ENCODE peak calls at places on chromosomes 16 and 17, in seven cellular contexts. Z, C, W, J, P, E and T are unnamed samples.

GRCh38 chr16:68283346-68283745 is 19.0 kb downstream of the SLC7A6 start:
- DNase-seq in Z (no peak), C (no peak), W (no peak), J (no peak), P (no peak), E (no peak), T (no peak)

GRCh38 chr16:56732832-56733231 is 2.9 kb downstream of the NUP93 start:
- DNase-seq in Z (no peak), C (no peak), W (no peak), J (no peak), P (peak; percentile 57), E (no peak), T (no peak)

GRCh38 chr17:82080789-82081464 is 15.3 kb upstream of the DUS1L start:
- DNase-seq in Z (no peak), C (no peak), W (no peak), J (no peak), P (no peak), E (no peak), T (no peak)

GRCh38 chr17:60231234-60231633 is 81.5 kb downstream of the CA4 start:
- DNase-seq in Z (no peak), C (peak; percentile 60), W (no peak), J (no peak), P (peak; percentile 10), E (peak; percentile 67), T (no peak)

GRCh38 chr17:8965394-8966168 is at the start of gene PIK3R5:
- DNase-seq in Z (peak; percentile 44), C (no peak), W (peak; percentile 75), J (peak; percentile 73), P (peak; percentile 94), E (no peak), T (peak; percentile 90)

GRCh38 chr17:36940313-36941264 is 3.3 kb downstream of the LHX1 start:
- DNase-seq in Z (no peak), C (no peak), W (no peak), J (no peak), P (no peak), E (no peak), T (no peak)

GRCh38 chr16:50204426-50205108 is 51.5 kb downstream of the TENT4B start:
- DNase-seq in Z (no peak), C (no peak), W (no peak), J (no peak), P (no peak), E (peak; percentile 12), T (no peak)

GRCh38 chr17:79841369-79842135 is 2.3 kb upstream of the CBX4 start:
- DNase-seq in Z (no peak), C (no peak), W (no peak), J (peak; percentile 39), P (no peak), E (no peak), T (no peak)

GRCh38 chr16:6728381-6728780 is 604.3 kb upstream of the RBFOX1 start:
- DNase-seq in Z (no peak), C (no peak), W (no peak), J (no peak), P (no peak), E (no peak), T (no peak)

GRCh38 chr16:76201385-76201784 is 75.8 kb upstream of the CNTNAP4 start:
- DNase-seq in Z (no peak), C (no peak), W (no peak), J (no peak), P (no peak), E (no peak), T (no peak)

GRCh38 chr17:42917236-42917603 is 16.6 kb downstream of the G6PC1 start:
- DNase-seq in Z (no peak), C (no peak), W (no peak), J (no peak), P (no peak), E (no peak), T (no peak)

GRCh38 chr17:48663134-48663924 is 37.2 kb upstream of the HOXB9 start:
- DNase-seq in Z (no peak), C (no peak), W (no peak), J (no peak), P (no peak), E (no peak), T (no peak)
- TF ChIP-seq CTCF in Z (no peak), C (no peak), W (peak; percentile 5), J (no peak), P (no peak), E (peak; percentile 4), T (peak; percentile 23)

GRCh38 chr16:31713945-31714898 is 159.4 kb upstream of the ZNF267 start:
- DNase-seq in Z (no peak), C (no peak), W (no peak), J (no peak), P (no peak), E (no peak), T (no peak)
- TF ChIP-seq CTCF in Z (no peak), C (peak; percentile 28), W (peak; percentile 27), J (no peak), P (peak; percentile 46), E (peak; percentile 51), T (peak; percentile 59)

DNA sequence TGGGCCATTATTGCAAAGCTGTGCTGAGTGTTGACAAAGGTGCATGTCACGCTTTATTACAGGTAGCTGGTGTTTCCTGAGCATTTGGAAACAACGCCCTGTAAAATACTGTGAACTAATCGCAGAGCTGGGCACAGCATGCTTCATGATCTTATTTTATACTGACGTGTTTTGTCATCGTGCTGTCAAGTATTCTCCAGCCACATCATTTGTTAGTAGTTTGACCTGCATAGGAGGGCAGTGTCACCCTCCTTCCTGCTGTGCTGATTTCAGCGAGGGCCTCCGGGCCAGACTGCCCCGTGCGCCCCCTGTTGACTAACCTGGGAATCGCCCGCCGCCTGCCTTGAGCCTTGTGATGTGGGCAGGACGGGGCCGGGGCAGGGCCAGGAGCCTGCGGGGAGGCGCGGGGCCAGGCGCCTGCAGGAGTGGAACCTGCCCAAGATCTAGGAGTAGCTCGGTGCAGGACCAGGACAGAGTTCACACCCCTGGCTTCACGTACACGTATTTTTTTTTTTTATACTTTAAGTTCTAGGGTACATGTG is 820.7 kb downstream of the KCNJ18 start:
- DNase-seq in Z (no peak), C (no peak), W (no peak), J (no peak), P (no peak), E (no peak), T (no peak)
- TF ChIP-seq CTCF in Z (no peak), C (no peak), W (no peak), J (no peak), P (no peak), E (no peak), T (no peak)

GRCh38 chr16:2056077-2056476 is 8.3 kb downstream of the TSC2 start:
- DNase-seq in Z (no peak), C (peak; percentile 13), W (no peak), J (no peak), P (no peak), E (peak; percentile 41), T (no peak)

GRCh38 chr16:2057438-2057837 is 9.7 kb downstream of the TSC2 start:
- DNase-seq in Z (no peak), C (no peak), W (no peak), J (no peak), P (no peak), E (no peak), T (no peak)

GRCh38 chr16:2058901-2059300 is 11.1 kb downstream of the TSC2 start:
- DNase-seq in Z (no peak), C (no peak), W (no peak), J (no peak), P (no peak), E (no peak), T (no peak)

GRCh38 chr16:2054543-2055245 is 6.9 kb downstream of the TSC2 start:
- DNase-seq in Z (no peak), C (no peak), W (no peak), J (no peak), P (no peak), E (no peak), T (no peak)

DNA sequence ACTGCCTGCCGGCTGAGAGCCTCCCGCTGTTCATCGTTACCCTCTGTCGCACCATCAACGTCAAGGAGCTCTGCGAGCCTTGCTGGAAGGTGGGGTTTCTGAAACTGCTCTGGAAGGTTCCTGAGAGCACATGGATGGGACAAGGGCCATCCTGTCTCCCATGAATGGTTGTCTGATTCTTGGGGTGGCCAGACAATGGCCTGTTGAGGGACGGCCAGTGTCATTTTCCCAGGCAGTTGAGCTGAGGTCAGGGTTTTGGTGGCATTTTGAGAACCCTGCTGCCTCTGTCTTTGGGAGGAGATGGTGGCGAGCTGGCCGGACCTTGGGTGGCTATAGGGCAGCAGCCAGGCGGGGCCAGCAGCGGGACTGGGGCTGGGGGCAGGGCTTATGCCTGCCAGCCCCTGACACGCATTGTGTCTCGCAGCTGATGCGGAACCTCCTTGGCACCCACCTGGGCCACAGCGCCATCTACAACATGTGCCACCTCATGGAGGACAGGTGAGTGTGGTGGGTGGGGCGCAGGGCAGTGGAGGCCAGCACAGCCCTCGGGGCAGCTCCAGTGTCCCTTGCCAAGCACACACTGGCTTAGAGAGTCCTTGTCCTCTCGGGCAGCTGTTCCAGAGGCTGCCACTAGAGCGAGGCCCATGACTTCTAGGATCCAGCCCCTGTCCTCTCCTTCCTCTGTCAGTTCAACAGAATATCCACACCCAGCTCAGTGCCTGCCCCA is 9.1 kb downstream of the TSC2 start:
- DNase-seq in Z (no peak), C (peak; percentile 21), W (no peak), J (no peak), P (no peak), E (no peak), T (no peak)
- TF ChIP-seq CTCF in Z (no peak), C (peak; percentile 25), W (no peak), J (peak; percentile 35), P (no peak), E (peak; percentile 26), T (no peak)

GRCh38 chr16:69440236-69440635 is 15.8 kb downstream of the CYB5B start:
- DNase-seq in Z (no peak), C (no peak), W (no peak), J (no peak), P (no peak), E (peak; percentile 8), T (no peak)
- TF ChIP-seq CTCF in Z (no peak), C (no peak), W (peak; percentile 7), J (no peak), P (no peak), E (no peak), T (no peak)

GRCh38 chr17:78492116-78492799 is 84.9 kb downstream of the DNAH17 start:
- DNase-seq in Z (no peak), C (no peak), W (no peak), J (no peak), P (no peak), E (no peak), T (no peak)
- TF ChIP-seq CTCF in Z (no peak), C (no peak), W (no peak), J (no peak), P (no peak), E (no peak), T (no peak)